ENCODE peak calls at places on chromosomes 2 and 18, in nine cellular contexts. A is HS-5; O is activated CD4-positive, CD25-positive, alpha-beta regulatory T cell; H is Caki2; L is MCF 10A; P is upper lobe of left lung; X is cardiac muscle cell; J is Kasumi-1; M is lower leg skin. U is an unnamed sample.

GRCh38 chr2:205369813-205370212 is 312.5 kb upstream of the NRP2 start:
- DNase-seq in X (no peak), P (no peak), M (no peak), A (no peak), J (no peak), L (no peak), H (no peak), O (no peak), U (no peak)

GRCh38 chr2:100882645-100883613 is 63.0 kb downstream of the NPAS2 start:
- DNase-seq in X (no peak), L (peak; percentile 40), J (no peak), O (no peak), H (peak; percentile 53), P (peak; percentile 44), A (peak; percentile 53), M (peak; percentile 71), U (no peak)

GRCh38 chr2:145016711-145017110 is 496.8 kb upstream of the ZEB2 start:
- DNase-seq in X (peak; percentile 23), O (no peak), H (no peak), A (no peak), P (no peak), L (no peak), M (no peak), J (no peak), U (no peak)

GRCh38 chr2:98134138-98134537 is 47.2 kb downstream of the VWA3B start:
- DNase-seq in H (no peak), X (peak; percentile 10), O (no peak), M (no peak), A (peak; percentile 31), P (peak; percentile 38), J (peak; percentile 89), L (no peak), U (peak; percentile 24)

GRCh38 chr2:42125887-42126594 is 43.1 kb upstream of the EML4 start:
- DNase-seq in L (no peak), A (no peak), J (no peak), P (peak; percentile 45), M (peak; percentile 85), X (peak; percentile 55), O (no peak), H (no peak), U (no peak)

GRCh38 chr2:101722878-101723277 is 25.4 kb downstream of the MAP4K4 start:
- DNase-seq in M (no peak), A (no peak), H (no peak), L (no peak), P (peak; percentile 57), J (peak; percentile 29), X (no peak), O (no peak), U (no peak)

GRCh38 chr18:78905334-78905733 is 74.3 kb upstream of the SALL3 start:
- DNase-seq in L (no peak), P (no peak), A (no peak), M (peak; percentile 59), H (no peak), J (no peak), O (no peak), X (no peak), U (no peak)

GRCh38 chr2:133641497-133641896 is 73.2 kb upstream of the NCKAP5 start:
- DNase-seq in X (no peak), P (peak; percentile 52), A (no peak), H (no peak), J (no peak), O (no peak), M (peak; percentile 90), L (peak; percentile 4), U (peak; percentile 86)

GRCh38 chr18:36152781-36153180 is 23.1 kb downstream of the ELP2 start:
- DNase-seq in M (no peak), P (no peak), L (no peak), J (no peak), A (no peak), X (peak; percentile 12), O (no peak), H (no peak), U (no peak)

GRCh38 chr2:98247383-98247782 is 98.9 kb upstream of the CNGA3 start:
- DNase-seq in A (no peak), L (no peak), H (no peak), X (no peak), M (no peak), O (no peak), P (no peak), J (no peak), U (no peak)

GRCh38 chr2:183025993-183026392 is 12.3 kb downstream of the NCKAP1 start:
- DNase-seq in X (no peak), M (no peak), H (no peak), L (no peak), A (no peak), P (no peak), O (no peak), J (no peak), U (no peak)

GRCh38 chr18:9135912-9136314 is 668 bp upstream of the ANKRD12 start:
- DNase-seq in A (no peak), M (no peak), H (peak; percentile 46), J (peak; percentile 45), X (peak; percentile 33), L (peak; percentile 44), P (no peak), O (peak; percentile 59), U (no peak)

GRCh38 chr2:112690853-112691390 is 29.9 kb upstream of the NT5DC4 start:
- DNase-seq in P (peak; percentile 83), A (no peak), X (peak; percentile 70), J (peak; percentile 75), L (peak; percentile 62), O (peak; percentile 43), H (peak; percentile 55), M (peak; percentile 91), U (peak; percentile 37)

GRCh38 chr2:240664622-240665021 is 18.1 kb downstream of the AQP12B start:
- DNase-seq in M (no peak), L (no peak), H (no peak), A (no peak), J (no peak), O (no peak), X (no peak), P (no peak), U (no peak)

GRCh38 chr2:11127791-11128190 is 27.5 kb upstream of the SLC66A3 start:
- DNase-seq in L (no peak), J (no peak), M (no peak), X (no peak), O (no peak), P (no peak), H (no peak), A (no peak), U (no peak)

GRCh38 chr2:23420840-23421476 is 36.0 kb downstream of the KLHL29 start:
- DNase-seq in P (no peak), X (no peak), A (no peak), J (no peak), M (peak; percentile 70), L (no peak), H (no peak), O (no peak), U (no peak)

GRCh38 chr2:72109291-72109690 is 38.4 kb downstream of the CYP26B1 start:
- DNase-seq in L (no peak), P (no peak), H (no peak), A (no peak), X (no peak), O (no peak), M (peak; percentile 70), J (no peak), U (no peak)

GRCh38 chr18:3055861-3056260 is 42.9 kb upstream of the LPIN2 start:
- DNase-seq in A (no peak), J (no peak), H (peak; percentile 4), O (no peak), P (no peak), L (no peak), X (no peak), M (no peak), U (no peak)

GRCh38 chr2:525021-525420 is 152.2 kb downstream of the TMEM18 start:
- DNase-seq in P (no peak), L (no peak), H (no peak), X (no peak), J (no peak), A (no peak), O (no peak), M (peak; percentile 32), U (no peak)

U was measured in hippocampal formation.